ENCODE peak calls at places on chromosomes 12 and 14, in five cellular contexts. One of them, this sample, is unnamed.

GRCh38 chr14:103502877-103503276 is 19.8 kb downstream of the CKB start:
- DNase-seq in thoracic aorta: no peak
- DNase-seq in ovary: no peak
- DNase-seq in GM23338: no peak
- DNase-seq in natural killer cell: no peak
- DNase-seq in this sample: no peak

GRCh38 chr12:106301611-106302321 is 767 bp upstream of the TCP11L2 start:
- DNase-seq in thoracic aorta: peak; percentile 19
- DNase-seq in ovary: no peak
- DNase-seq in GM23338: peak; percentile 75
- DNase-seq in natural killer cell: peak; percentile 70
- DNase-seq in this sample: peak; percentile 50

GRCh38 chr14:69711065-69711464 is 55.9 kb upstream of the SRSF5 start:
- DNase-seq in thoracic aorta: no peak
- DNase-seq in ovary: peak; percentile 76
- DNase-seq in GM23338: no peak
- DNase-seq in natural killer cell: no peak
- DNase-seq in this sample: no peak

GRCh38 chr14:80390911-80391310 is 179.6 kb upstream of the DIO2 start:
- DNase-seq in thoracic aorta: no peak
- DNase-seq in ovary: no peak
- DNase-seq in GM23338: peak; percentile 57
- DNase-seq in natural killer cell: no peak
- DNase-seq in this sample: peak; percentile 31

GRCh38 chr12:6072302-6072752 is 52.1 kb downstream of the VWF start:
- DNase-seq in thoracic aorta: no peak
- DNase-seq in ovary: no peak
- DNase-seq in GM23338: no peak
- DNase-seq in natural killer cell: no peak
- DNase-seq in this sample: no peak

GRCh38 chr14:100696590-100696989 is 30.1 kb upstream of the DLK1 start:
- DNase-seq in thoracic aorta: no peak
- DNase-seq in ovary: no peak
- DNase-seq in GM23338: no peak
- DNase-seq in natural killer cell: no peak
- DNase-seq in this sample: no peak

GRCh38 chr14:23068792-23069412 is 11.6 kb upstream of the CDH24 start:
- DNase-seq in thoracic aorta: no peak
- DNase-seq in ovary: peak; percentile 76
- DNase-seq in GM23338: peak; percentile 96
- DNase-seq in natural killer cell: peak; percentile 55
- DNase-seq in this sample: peak; percentile 93

GRCh38 chr12:6772331-6772695 is at the start of gene LAG3:
- DNase-seq in thoracic aorta: no peak
- DNase-seq in ovary: peak; percentile 58
- DNase-seq in GM23338: no peak
- DNase-seq in natural killer cell: no peak
- DNase-seq in this sample: no peak

GRCh38 chr12:503111-503761 is 43.5 kb downstream of the B4GALNT3 start:
- DNase-seq in thoracic aorta: no peak
- DNase-seq in ovary: no peak
- DNase-seq in GM23338: no peak
- DNase-seq in natural killer cell: no peak
- DNase-seq in this sample: no peak

GRCh38 chr12:47078086-47078395 is 1.4 kb upstream of the PCED1B start:
- DNase-seq in thoracic aorta: no peak
- DNase-seq in ovary: no peak
- DNase-seq in GM23338: no peak
- DNase-seq in natural killer cell: no peak
- DNase-seq in this sample: no peak

GRCh38 chr14:99201351-99202073 is 70.5 kb downstream of the BCL11B start:
- DNase-seq in thoracic aorta: no peak
- DNase-seq in ovary: no peak
- DNase-seq in GM23338: peak; percentile 70
- DNase-seq in natural killer cell: no peak
- DNase-seq in this sample: no peak

GRCh38 chr14:63563370-63564026 is 20.3 kb upstream of the PPP2R5E start:
- DNase-seq in thoracic aorta: no peak
- DNase-seq in ovary: no peak
- DNase-seq in GM23338: no peak
- DNase-seq in natural killer cell: no peak
- DNase-seq in this sample: no peak

GRCh38 chr14:94977016-94977415 is 180.3 kb downstream of the DICER1 start:
- DNase-seq in thoracic aorta: no peak
- DNase-seq in ovary: no peak
- DNase-seq in GM23338: no peak
- DNase-seq in natural killer cell: no peak
- DNase-seq in this sample: no peak

GRCh38 chr12:51047655-51048540 is at the start of gene LETMD1:
- DNase-seq in thoracic aorta: peak; percentile 89
- DNase-seq in ovary: peak; percentile 90
- DNase-seq in GM23338: peak; percentile 96
- DNase-seq in natural killer cell: peak; percentile 84
- DNase-seq in this sample: peak; percentile 96

GRCh38 chr12:49482095-49483051 is 56.5 kb upstream of the KCNH3 start:
- DNase-seq in thoracic aorta: no peak
- DNase-seq in ovary: no peak
- DNase-seq in GM23338: peak; percentile 43
- DNase-seq in natural killer cell: no peak
- DNase-seq in this sample: no peak

GRCh38 chr12:4825139-4825858 is 84.4 kb upstream of the KCNA1 start:
- DNase-seq in thoracic aorta: no peak
- DNase-seq in ovary: no peak
- DNase-seq in GM23338: no peak
- DNase-seq in natural killer cell: no peak
- DNase-seq in this sample: no peak

GRCh38 chr12:60072911-60073310 is 477.1 kb downstream of the SLC16A7 start:
- DNase-seq in thoracic aorta: no peak
- DNase-seq in ovary: no peak
- DNase-seq in GM23338: peak; percentile 8
- DNase-seq in natural killer cell: no peak
- DNase-seq in this sample: no peak

GRCh38 chr12:953776-954175 is 4.3 kb upstream of the RAD52 start:
- DNase-seq in thoracic aorta: no peak
- DNase-seq in ovary: no peak
- DNase-seq in GM23338: no peak
- DNase-seq in natural killer cell: no peak
- DNase-seq in this sample: no peak

GRCh38 chr12:56947633-56948535 is 9.5 kb downstream of the RDH16 start:
- DNase-seq in thoracic aorta: no peak
- DNase-seq in ovary: no peak
- DNase-seq in GM23338: peak; percentile 40
- DNase-seq in natural killer cell: no peak
- DNase-seq in this sample: no peak

GRCh38 chr14:71290960-71291466 is 383.8 kb downstream of the PCNX1 start:
- DNase-seq in thoracic aorta: no peak
- DNase-seq in ovary: no peak
- DNase-seq in GM23338: no peak
- DNase-seq in natural killer cell: no peak
- DNase-seq in this sample: no peak

GRCh38 chr14:68680541-68681051 is 112.3 kb downstream of the ZFP36L1 start:
- DNase-seq in thoracic aorta: no peak
- DNase-seq in ovary: no peak
- DNase-seq in GM23338: no peak
- DNase-seq in natural killer cell: no peak
- DNase-seq in this sample: no peak

GRCh38 chr14:101235042-101235871 is 326.0 kb upstream of the DIO3 start:
- DNase-seq in thoracic aorta: no peak
- DNase-seq in ovary: no peak
- DNase-seq in GM23338: peak; percentile 77
- DNase-seq in natural killer cell: no peak
- DNase-seq in this sample: peak; percentile 84

GRCh38 chr12:52342781-52343490 is 21.7 kb upstream of the KRT83 start:
- DNase-seq in thoracic aorta: no peak
- DNase-seq in ovary: no peak
- DNase-seq in GM23338: no peak
- DNase-seq in natural killer cell: no peak
- DNase-seq in this sample: no peak

GRCh38 chr12:34390846-34391700 is 368.8 kb downstream of the ALG10 start:
- DNase-seq in thoracic aorta: no peak
- DNase-seq in ovary: no peak
- DNase-seq in GM23338: no peak
- DNase-seq in natural killer cell: no peak
- DNase-seq in this sample: no peak

GRCh38 chr12:50749459-50749882 is 14.4 kb upstream of the ATF1 start:
- DNase-seq in thoracic aorta: no peak
- DNase-seq in ovary: no peak
- DNase-seq in GM23338: no peak
- DNase-seq in natural killer cell: no peak
- DNase-seq in this sample: no peak

GRCh38 chr12:69527506-69528272 is 57.5 kb downstream of the FRS2 start:
- DNase-seq in thoracic aorta: no peak
- DNase-seq in ovary: no peak
- DNase-seq in GM23338: no peak
- DNase-seq in natural killer cell: no peak
- DNase-seq in this sample: no peak

GRCh38 chr14:65478596-65478995 is 66.1 kb downstream of the FUT8 start:
- DNase-seq in thoracic aorta: no peak
- DNase-seq in ovary: no peak
- DNase-seq in GM23338: no peak
- DNase-seq in natural killer cell: no peak
- DNase-seq in this sample: peak; percentile 36

GRCh38 chr14:63388766-63389431 is 70.2 kb upstream of the GPHB5 start:
- DNase-seq in thoracic aorta: peak; percentile 4
- DNase-seq in ovary: peak; percentile 69
- DNase-seq in GM23338: peak; percentile 81
- DNase-seq in natural killer cell: peak; percentile 57
- DNase-seq in this sample: peak; percentile 61

GRCh38 chr12:62760779-62761178 is 174.2 kb downstream of the PPM1H start:
- DNase-seq in thoracic aorta: no peak
- DNase-seq in ovary: no peak
- DNase-seq in GM23338: no peak
- DNase-seq in natural killer cell: no peak
- DNase-seq in this sample: no peak

GRCh38 chr12:56337753-56338221 is 897 bp upstream of the IL23A start:
- DNase-seq in thoracic aorta: no peak
- DNase-seq in ovary: no peak
- DNase-seq in GM23338: no peak
- DNase-seq in natural killer cell: no peak
- DNase-seq in this sample: no peak

GRCh38 chr14:44339256-44339655 is 167.8 kb downstream of the FSCB start:
- DNase-seq in thoracic aorta: no peak
- DNase-seq in ovary: no peak
- DNase-seq in GM23338: no peak
- DNase-seq in natural killer cell: no peak
- DNase-seq in this sample: no peak

GRCh38 chr12:20527396-20528154 is 159.2 kb downstream of the PDE3A start:
- DNase-seq in thoracic aorta: no peak
- DNase-seq in ovary: no peak
- DNase-seq in GM23338: no peak
- DNase-seq in natural killer cell: no peak
- DNase-seq in this sample: no peak

GRCh38 chr14:105933238-105933637 is 406.9 kb downstream of the TMEM121 start:
- DNase-seq in thoracic aorta: no peak
- DNase-seq in ovary: no peak
- DNase-seq in GM23338: no peak
- DNase-seq in natural killer cell: no peak
- DNase-seq in this sample: no peak

DNA sequence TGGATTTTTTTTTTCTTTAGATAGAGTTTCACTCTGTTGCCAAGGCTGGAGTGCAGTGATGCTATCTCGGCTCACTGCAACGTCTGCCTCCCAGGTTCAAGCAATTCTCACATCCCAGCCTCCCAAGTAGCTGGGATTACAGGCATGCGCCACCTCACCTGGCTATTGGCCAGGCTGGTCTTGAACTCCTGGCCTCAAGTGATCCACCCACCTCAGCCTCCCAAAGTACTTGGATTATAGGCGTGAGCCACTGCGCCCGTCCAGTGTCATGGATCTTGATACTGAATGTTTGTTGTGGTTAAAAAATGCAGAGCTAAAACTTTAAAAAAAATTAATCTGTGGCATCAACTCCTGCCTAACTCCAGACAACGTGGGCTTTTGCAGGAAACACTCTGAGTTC is 107.8 kb upstream of the PTPRB start:
- DNase-seq in thoracic aorta: no peak
- DNase-seq in ovary: no peak
- DNase-seq in GM23338: no peak
- DNase-seq in natural killer cell: no peak
- DNase-seq in this sample: no peak
- TF ChIP-seq CTCF in thoracic aorta: no peak
- TF ChIP-seq CTCF in ovary: no peak
- TF ChIP-seq CTCF in GM23338: no peak
- TF ChIP-seq CTCF in natural killer cell: no peak
- TF ChIP-seq CTCF in this sample: no peak

GRCh38 chr12:98725481-98726247 is 80.6 kb downstream of the APAF1 start:
- DNase-seq in thoracic aorta: no peak
- DNase-seq in ovary: peak; percentile 45
- DNase-seq in GM23338: peak; percentile 75
- DNase-seq in natural killer cell: no peak
- DNase-seq in this sample: peak; percentile 66
- TF ChIP-seq CTCF in thoracic aorta: peak; percentile 31
- TF ChIP-seq CTCF in ovary: no peak
- TF ChIP-seq CTCF in GM23338: peak; percentile 87
- TF ChIP-seq CTCF in natural killer cell: no peak
- TF ChIP-seq CTCF in this sample: peak; percentile 70

GRCh38 chr14:72766296-72766695 is 127.6 kb downstream of the DPF3 start:
- DNase-seq in thoracic aorta: no peak
- DNase-seq in ovary: no peak
- DNase-seq in GM23338: no peak
- DNase-seq in natural killer cell: no peak
- DNase-seq in this sample: no peak
- TF ChIP-seq CTCF in thoracic aorta: no peak
- TF ChIP-seq CTCF in ovary: no peak
- TF ChIP-seq CTCF in GM23338: no peak
- TF ChIP-seq CTCF in natural killer cell: no peak
- TF ChIP-seq CTCF in this sample: no peak

GRCh38 chr12:15789215-15790171 is at the start of gene EPS8:
- DNase-seq in thoracic aorta: peak; percentile 72
- DNase-seq in ovary: peak; percentile 96
- DNase-seq in GM23338: peak; percentile 92
- DNase-seq in natural killer cell: peak; percentile 88
- DNase-seq in this sample: peak; percentile 95
- TF ChIP-seq CTCF in thoracic aorta: no peak
- TF ChIP-seq CTCF in ovary: peak; percentile 11
- TF ChIP-seq CTCF in GM23338: no peak
- TF ChIP-seq CTCF in natural killer cell: no peak
- TF ChIP-seq CTCF in this sample: no peak

DNA sequence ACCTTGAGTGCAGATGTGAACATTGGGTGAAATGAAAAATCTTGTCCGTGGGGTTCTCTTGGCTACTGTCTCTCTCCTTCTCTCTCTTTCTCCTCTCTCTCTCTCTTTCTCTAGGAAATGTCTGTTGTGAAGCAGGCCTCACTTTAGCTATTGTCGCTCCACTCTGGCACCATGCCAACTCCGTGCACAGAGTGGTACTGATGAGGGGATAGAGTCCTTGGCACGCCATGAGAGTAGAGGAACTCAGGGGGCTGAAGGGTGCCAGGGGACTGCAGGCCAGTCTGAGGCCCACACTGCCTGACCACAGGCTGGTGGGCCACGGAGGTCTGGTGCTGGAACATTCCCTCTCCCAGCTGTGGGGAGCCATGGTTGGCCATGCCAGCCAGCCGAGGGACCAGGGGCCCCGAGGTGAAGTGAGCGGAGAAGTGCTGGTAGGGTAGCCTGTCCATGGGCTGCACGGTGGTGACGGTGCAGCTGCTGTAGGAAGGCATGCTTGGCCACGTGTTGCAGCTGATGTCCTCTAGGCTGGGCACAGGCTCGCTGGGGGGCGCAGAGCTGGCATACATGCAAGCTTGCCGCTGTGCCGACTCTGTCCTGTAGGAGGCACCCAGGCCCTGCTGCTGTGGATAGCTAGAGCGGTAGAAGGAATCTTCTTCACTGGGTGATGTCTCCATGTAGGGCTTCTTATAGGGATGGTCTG is 50.4 kb downstream of the TBX5 start:
- DNase-seq in thoracic aorta: no peak
- DNase-seq in ovary: no peak
- DNase-seq in GM23338: peak; percentile 82
- DNase-seq in natural killer cell: no peak
- DNase-seq in this sample: peak; percentile 54
- TF ChIP-seq CTCF in thoracic aorta: no peak
- TF ChIP-seq CTCF in ovary: no peak
- TF ChIP-seq CTCF in GM23338: peak; percentile 88
- TF ChIP-seq CTCF in natural killer cell: no peak
- TF ChIP-seq CTCF in this sample: peak; percentile 58

This sample was measured in neural progenitor cell.